ENCODE peak calls at places on chromosomes 11 and 22, in seven cellular contexts. L is stomach; P is naive thymus-derived CD4-positive, alpha-beta T cell; M is neuronal stem cell; X is IMR-90; W is H9; K is mucosa of descending colon. J is an unnamed sample. For H3K4me1, the result is how much of the 10 kb centered on the place peaks cover.

GRCh38 chr11:130908770-130909625 is 7.3 kb downstream of the SNX19 start:
- DNase-seq in L (no peak), P (no peak), M (no peak), X (peak), W (no peak), K (no peak), J (peak)

GRCh38 chr11:17755891-17756290 is 21.3 kb downstream of the KCNC1 start:
- DNase-seq in L (no peak), P (no peak), M (no peak), X (no peak), W (no peak), K (no peak), J (no peak)

GRCh38 chr11:57792060-57792541 is 30.5 kb downstream of the CTNND1 start:
- DNase-seq in L (peak), P (peak), M (no peak), X (peak), W (no peak), K (peak), J (no peak)

GRCh38 chr11:128692750-128693578 is 908 bp upstream of the FLI1 start:
- DNase-seq in L (no peak), P (peak), M (no peak), X (no peak), W (peak), K (peak), J (peak)

GRCh38 chr11:113241190-113242051 is 73.0 kb upstream of the TTC12 start:
- DNase-seq in L (no peak), P (no peak), M (no peak), X (peak), W (no peak), K (no peak), J (peak)

GRCh38 chr11:46597609-46598219 is 3.9 kb upstream of the AMBRA1 start:
- DNase-seq in L (no peak), P (no peak), M (no peak), X (peak), W (no peak), K (no peak), J (peak)

GRCh38 chr22:44455151-44455962 is 42.7 kb downstream of the RTL6 start:
- DNase-seq in L (peak), P (no peak), M (no peak), X (no peak), W (no peak), K (no peak), J (no peak)

GRCh38 chr11:18050853-18051252 is 4.8 kb upstream of the TPH1 start:
- DNase-seq in L (no peak), P (no peak), M (no peak), X (no peak), W (no peak), K (no peak), J (no peak)

GRCh38 chr11:124865902-124866851 is 945 bp downstream of the ROBO3 start:
- DNase-seq in L (peak), P (peak), M (no peak), X (peak), W (peak), K (no peak), J (peak)

GRCh38 chr11:47345890-47346563 is 6.5 kb downstream of the MYBPC3 start:
- DNase-seq in L (no peak), P (no peak), M (no peak), X (no peak), W (no peak), K (no peak), J (no peak)

GRCh38 chr11:70569173-70569890 is 171.0 kb downstream of the CTTN start:
- DNase-seq in L (no peak), P (no peak), M (no peak), X (no peak), W (no peak), K (peak), J (no peak)

GRCh38 chr11:73461844-73462435 is 85.7 kb downstream of the RELT start:
- DNase-seq in L (no peak), P (no peak), M (no peak), X (no peak), W (no peak), K (no peak), J (no peak)

GRCh38 chr22:41565403-41566054 is 4.7 kb downstream of the CSDC2 start:
- DNase-seq in L (no peak), P (no peak), M (no peak), X (peak), W (peak), K (no peak), J (peak)

GRCh38 chr11:65170058-65170534 is at the start of gene SPDYC:
- DNase-seq in L (no peak), P (no peak), M (no peak), X (no peak), W (peak), K (no peak), J (no peak)

GRCh38 chr22:17841836-17842235 is 67.6 kb upstream of the BID start:
- DNase-seq in L (no peak), P (no peak), M (no peak), X (no peak), W (no peak), K (peak), J (no peak)

GRCh38 chr22:33811686-33812085 is 108.6 kb downstream of the LARGE1 start:
- DNase-seq in L (no peak), P (no peak), M (no peak), X (peak), W (no peak), K (no peak), J (peak)

GRCh38 chr11:77820565-77821348 is at the start of the genes AAMDC and RSF1:
- DNase-seq in L (peak), P (peak), M (peak), X (peak), W (peak), K (peak), J (peak)

GRCh38 chr22:30240541-30241417 is 5.8 kb downstream of the LIF start:
- DNase-seq in L (no peak), P (no peak), M (no peak), X (peak), W (no peak), K (no peak), J (no peak)

GRCh38 chr11:127859941-127860354 is 727.4 kb downstream of the ETS1 start:
- DNase-seq in L (no peak), P (no peak), M (no peak), X (no peak), W (no peak), K (no peak), J (peak)

GRCh38 chr22:45084400-45084920 is 74.7 kb upstream of the PHF21B start:
- DNase-seq in L (no peak), P (no peak), M (no peak), X (no peak), W (no peak), K (no peak), J (no peak)

GRCh38 chr11:115576606-115577005 is 72.4 kb upstream of the CADM1 start:
- DNase-seq in L (no peak), P (no peak), M (no peak), X (no peak), W (no peak), K (no peak), J (no peak)

GRCh38 chr11:12075822-12076821 is 34.3 kb upstream of the MICAL2 start:
- DNase-seq in L (no peak), P (no peak), M (no peak), X (peak), W (no peak), K (no peak), J (peak)

GRCh38 chr11:34223021-34223813 is 117.8 kb downstream of the NAT10 start:
- DNase-seq in L (no peak), P (no peak), M (no peak), X (peak), W (no peak), K (peak), J (peak)

GRCh38 chr11:65861533-65862183 is 1.4 kb downstream of the MUS81 start:
- DNase-seq in L (no peak), P (no peak), M (no peak), X (no peak), W (peak), K (peak), J (no peak)

GRCh38 chr11:76030973-76031590 is 175.2 kb downstream of the WNT11 start:
- DNase-seq in L (no peak), P (no peak), M (no peak), X (no peak), W (no peak), K (no peak), J (peak)

GRCh38 chr11:28833670-28834069 is 725.5 kb downstream of the METTL15 start:
- DNase-seq in L (no peak), P (no peak), M (no peak), X (peak), W (no peak), K (no peak), J (peak)

GRCh38 chr22:29108137-29108536 is 35.3 kb downstream of the KREMEN1 start:
- DNase-seq in L (no peak), P (no peak), M (no peak), X (peak), W (no peak), K (no peak), J (peak)

GRCh38 chr11:122103366-122103765 is 12.6 kb downstream of the BLID start:
- DNase-seq in L (no peak), P (no peak), M (no peak), X (peak), W (no peak), K (no peak), J (peak)

GRCh38 chr11:76629853-76630599 is 40.5 kb downstream of the LRRC32 start:
- DNase-seq in L (peak), P (no peak), M (no peak), X (peak), W (no peak), K (peak), J (peak)

GRCh38 chr11:1740786-1741530 is 9.4 kb downstream of the IFITM10 start:
- DNase-seq in L (no peak), P (no peak), M (no peak), X (no peak), W (no peak), K (no peak), J (no peak)
- H3K4me1 ChIP-seq in L (under half), P (under half), M (under half), X (under half), W (under half), K (under half), J (under half)

GRCh38 chr22:49951986-49952896 is 8.3 kb upstream of the PIM3 start:
- DNase-seq in L (no peak), P (no peak), M (no peak), X (peak), W (peak), K (no peak), J (peak)
- H3K4me1 ChIP-seq in L (half or more), P (under half), M (under half), X (under half), W (under half), K (under half), J (under half)

GRCh38 chr11:126081915-126082250 is 19.2 kb upstream of the CDON start:
- DNase-seq in L (no peak), P (no peak), M (no peak), X (no peak), W (no peak), K (no peak), J (no peak)
- H3K4me1 ChIP-seq in L (under half), P (under half), M (under half), X (under half), W (under half), K (under half), J (under half)

GRCh38 chr11:62443390-62444201 is 24.8 kb downstream of the SCGB1A1 start:
- DNase-seq in L (no peak), P (no peak), M (no peak), X (no peak), W (no peak), K (no peak), J (peak)
- H3K4me1 ChIP-seq in L (half or more), P (under half), M (under half), X (under half), W (under half), K (under half), J (under half)

DNA sequence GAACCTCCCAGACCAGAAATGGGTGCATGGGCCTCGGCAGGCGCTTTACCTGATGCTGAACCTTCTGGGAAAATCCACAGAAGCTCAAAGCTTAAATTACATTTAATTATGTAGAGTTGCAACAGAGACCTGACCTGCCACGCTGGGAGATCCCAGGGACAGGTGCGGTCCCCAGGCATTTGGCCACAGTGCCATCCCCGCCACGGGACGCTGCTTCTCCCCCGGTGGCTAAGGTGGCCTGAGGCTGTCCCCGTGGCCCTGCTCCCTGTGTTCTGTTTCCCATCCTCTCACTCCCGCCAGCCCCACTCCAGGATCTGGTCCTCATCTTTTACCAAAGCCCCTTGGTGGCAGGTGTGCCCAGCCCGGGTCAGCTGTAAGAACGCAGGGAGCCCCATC is 39.6 kb downstream of the GRAMD4 start:
- DNase-seq in L (no peak), P (no peak), M (no peak), X (no peak), W (no peak), K (no peak), J (no peak)
- H3K4me1 ChIP-seq in L (under half), P (under half), M (under half), X (under half), W (under half), K (under half), J (under half)

GRCh38 chr11:2554338-2555240 is 109.8 kb downstream of the KCNQ1 start:
- DNase-seq in L (no peak), P (no peak), M (no peak), X (no peak), W (no peak), K (peak), J (no peak)
- H3K4me1 ChIP-seq in L (under half), P (under half), M (under half), X (under half), W (under half), K (under half), J (under half)

GRCh38 chr22:19718255-19719054 is 4.2 kb downstream of the SEPTIN5 start:
- DNase-seq in L (no peak), P (no peak), M (no peak), X (no peak), W (no peak), K (no peak), J (peak)
- H3K4me1 ChIP-seq in L (half or more), P (under half), M (under half), X (under half), W (under half), K (under half), J (under half)

DNA sequence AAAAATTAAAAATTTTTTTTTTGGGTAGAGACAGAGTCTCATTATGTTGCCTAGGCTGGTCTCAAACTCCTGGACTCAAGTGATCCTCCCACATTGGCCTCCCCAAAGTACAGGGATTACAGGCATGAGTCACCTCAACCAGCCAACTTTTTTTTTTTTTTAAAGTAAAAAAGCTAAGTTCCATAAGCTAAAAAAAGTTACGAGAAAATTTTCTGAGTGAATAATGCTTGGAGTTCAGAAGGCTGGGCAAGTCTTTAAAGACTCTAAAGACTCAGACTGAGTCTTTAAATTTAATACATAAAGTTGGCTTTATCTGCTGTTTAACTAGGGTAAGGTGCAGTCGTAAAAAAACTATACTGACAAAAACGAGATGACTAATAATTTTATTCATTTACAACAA is 5.6 kb downstream of the DDX6 start:
- DNase-seq in L (no peak), P (no peak), M (no peak), X (peak), W (no peak), K (no peak), J (peak)
- H3K4me1 ChIP-seq in L (half or more), P (half or more), M (under half), X (under half), W (under half), K (under half), J (under half)

DNA sequence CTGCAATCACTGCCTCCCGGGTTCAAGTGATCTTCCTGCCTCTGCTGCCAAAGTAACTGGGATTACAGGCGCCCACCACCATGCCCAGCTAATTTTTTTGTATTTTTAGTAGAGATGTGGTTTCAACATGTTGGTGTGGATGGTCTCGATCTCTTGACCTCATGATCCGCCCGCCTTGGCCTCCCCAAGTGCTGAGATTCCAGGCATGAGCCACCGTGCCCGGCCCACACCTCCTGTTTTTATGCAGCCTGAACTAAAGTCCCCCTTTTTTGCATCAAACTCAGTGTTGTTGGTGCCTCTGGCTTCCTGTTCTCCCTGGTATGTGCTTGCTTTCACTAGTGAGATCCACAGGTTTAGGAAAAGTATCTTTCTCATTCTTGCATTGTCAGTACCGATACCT is 4.2 kb downstream of the TBC1D22A start:
- DNase-seq in L (no peak), P (no peak), M (no peak), X (no peak), W (no peak), K (peak), J (no peak)
- H3K4me1 ChIP-seq in L (half or more), P (under half), M (under half), X (under half), W (under half), K (under half), J (under half)